ENCODE peak calls at places on chromosomes 5 and 9, in four cellular contexts. V is aorta, U is heart right ventricle, J is kidney. F is an unnamed sample. For H3K9me3, the result is how much of the 10 kb centered on the place peaks cover.

GRCh38 chr5:145827275-145827674 is 7.9 kb downstream of the PRELID2 start:
- DNase-seq in V (no peak), U (no peak), J (no peak), F (no peak)

GRCh38 chr9:33813712-33814641 is 3.0 kb upstream of the UBE2R2 start:
- DNase-seq in V (no peak), U (no peak), J (peak), F (no peak)

GRCh38 chr5:111461934-111462333 is 50.4 kb downstream of the STARD4 start:
- DNase-seq in V (no peak), U (no peak), J (no peak), F (no peak)

GRCh38 chr5:122313941-122314340 is 1.9 kb downstream of the SNCAIP start:
- DNase-seq in V (no peak), U (no peak), J (no peak), F (no peak)

GRCh38 chr9:21096172-21096900 is 18.6 kb upstream of the IFNB1 start:
- DNase-seq in V (no peak), U (no peak), J (no peak), F (no peak)

GRCh38 chr5:71976449-71976848 is 130.8 kb upstream of the MAP1B start:
- DNase-seq in V (no peak), U (no peak), J (no peak), F (no peak)

GRCh38 chr5:175116466-175117048 is 327.4 kb downstream of the DRD1 start:
- DNase-seq in V (no peak), U (no peak), J (no peak), F (no peak)

GRCh38 chr9:806285-807156 is 35.0 kb upstream of the DMRT1 start:
- DNase-seq in V (no peak), U (no peak), J (no peak), F (no peak)

GRCh38 chr9:16721972-16722371 is 148.5 kb downstream of the BNC2 start:
- DNase-seq in V (peak), U (peak), J (no peak), F (no peak)

GRCh38 chr9:124254261-124254682 is 3.5 kb upstream of the NEK6 start:
- DNase-seq in V (no peak), U (no peak), J (no peak), F (no peak)

GRCh38 chr9:136949239-136949816 is 2.7 kb upstream of the LCN12 start:
- DNase-seq in V (no peak), U (no peak), J (no peak), F (no peak)

GRCh38 chr9:136694163-136694864 is 7.1 kb upstream of the AGPAT2 start:
- DNase-seq in V (no peak), U (peak), J (peak), F (peak)

GRCh38 chr5:150515446-150515845 is 7.5 kb downstream of the NDST1 start:
- DNase-seq in V (peak), U (no peak), J (no peak), F (no peak)

GRCh38 chr5:13215806-13216205 is 728.7 kb downstream of the DNAH5 start:
- DNase-seq in V (no peak), U (no peak), J (no peak), F (no peak)

GRCh38 chr9:3468407-3469205 is 57.2 kb downstream of the RFX3 start:
- DNase-seq in V (no peak), U (no peak), J (no peak), F (no peak)

GRCh38 chr5:71789746-71790145 is 70.7 kb downstream of the CARTPT start:
- DNase-seq in V (no peak), U (no peak), J (no peak), F (no peak)

GRCh38 chr5:112186401-112186990 is 232.6 kb downstream of the EPB41L4A start:
- DNase-seq in V (no peak), U (no peak), J (no peak), F (no peak)

GRCh38 chr9:3962467-3962866 is 337.4 kb downstream of the GLIS3 start:
- DNase-seq in V (no peak), U (no peak), J (no peak), F (no peak)

GRCh38 chr9:7523644-7524043 is 275.9 kb downstream of the DMAC1 start:
- DNase-seq in V (no peak), U (no peak), J (no peak), F (no peak)

GRCh38 chr9:1362845-1363244 is 312.7 kb downstream of the DMRT2 start:
- DNase-seq in V (no peak), U (no peak), J (no peak), F (no peak)

GRCh38 chr5:75611324-75612210 is at the start of gene ANKDD1B:
- DNase-seq in V (peak), U (peak), J (peak), F (peak)

GRCh38 chr5:35780236-35780635 is 76.5 kb upstream of the IL7R start:
- DNase-seq in V (no peak), U (no peak), J (no peak), F (no peak)

GRCh38 chr5:157473383-157474370 is 13.7 kb downstream of the NIPAL4 start:
- DNase-seq in V (no peak), U (no peak), J (no peak), F (no peak)

GRCh38 chr9:94586814-94587213 is 6.8 kb downstream of the FBP2 start:
- DNase-seq in V (no peak), U (no peak), J (no peak), F (no peak)

GRCh38 chr9:94490465-94490864 is 64.4 kb upstream of the PCAT7 start:
- DNase-seq in V (no peak), U (no peak), J (no peak), F (no peak)

GRCh38 chr9:137406085-137406773 is 16.7 kb downstream of the EXD3 start:
- DNase-seq in V (no peak), U (no peak), J (peak), F (no peak)

GRCh38 chr9:109507421-109507838 is 9.3 kb upstream of the PTPN3 start:
- DNase-seq in V (peak), U (no peak), J (no peak), F (no peak)

GRCh38 chr5:89117131-89117644 is 234.2 kb upstream of the MEF2C start:
- DNase-seq in V (no peak), U (no peak), J (no peak), F (no peak)

GRCh38 chr5:9344751-9345240 is 201.1 kb downstream of the SEMA5A start:
- DNase-seq in V (no peak), U (no peak), J (no peak), F (no peak)

GRCh38 chr5:9348296-9348996 is 197.4 kb downstream of the SEMA5A start:
- DNase-seq in V (no peak), U (no peak), J (no peak), F (no peak)

GRCh38 chr5:9347541-9348295 is 198.2 kb downstream of the SEMA5A start:
- DNase-seq in V (no peak), U (no peak), J (no peak), F (no peak)

GRCh38 chr5:9350301-9350797 is 195.5 kb downstream of the SEMA5A start:
- DNase-seq in V (no peak), U (no peak), J (no peak), F (no peak)

GRCh38 chr5:9347032-9347431 is 198.8 kb downstream of the SEMA5A start:
- DNase-seq in V (no peak), U (no peak), J (no peak), F (no peak)
- H3K27ac ChIP-seq in V (no peak), U (no peak), J (no peak), F (no peak)

GRCh38 chr5:141371572-141372475 is 1.8 kb downstream of the PCDHGB3 start:
- DNase-seq in V (no peak), U (no peak), J (no peak), F (no peak)
- H3K9me3 ChIP-seq in V (under half), U (half or more), J (half or more), F (under half)

DNA sequence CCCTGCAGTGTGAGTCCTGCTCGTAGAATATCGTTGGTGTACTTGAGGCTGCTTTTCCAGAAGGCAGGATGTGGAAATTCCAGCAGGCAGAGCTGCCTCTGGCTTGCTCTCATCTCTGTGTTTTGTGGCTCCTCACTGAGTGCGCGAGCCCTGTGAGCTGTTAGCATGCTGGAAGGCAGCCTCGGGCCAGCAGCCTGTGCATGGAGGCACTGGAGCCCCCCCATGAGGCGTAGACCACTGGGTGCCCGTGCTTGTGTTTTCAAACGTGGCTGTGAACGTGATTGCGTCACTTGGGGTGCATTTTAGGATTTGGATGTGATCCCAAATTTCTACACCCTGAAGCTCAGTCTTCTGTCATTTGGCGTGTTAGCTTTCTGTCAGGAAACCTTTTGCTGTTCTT is 3.2 kb downstream of the WDR5 start:
- DNase-seq in V (no peak), U (no peak), J (peak), F (no peak)
- H3K27ac ChIP-seq in V (no peak), U (no peak), J (no peak), F (no peak)

GRCh38 chr5:78638973-78639669 is 9.5 kb downstream of the LHFPL2 start:
- DNase-seq in V (no peak), U (no peak), J (no peak), F (no peak)
- H3K9me3 ChIP-seq in V (under half), U (under half), J (under half), F (under half)

GRCh38 chr5:176785184-176786145 is 24.9 kb upstream of the UNC5A start:
- DNase-seq in V (no peak), U (no peak), J (peak), F (no peak)
- H3K27ac ChIP-seq in V (no peak), U (no peak), J (no peak), F (no peak)

GRCh38 chr9:126378761-126379160 is 52.1 kb downstream of the MVB12B start:
- DNase-seq in V (no peak), U (no peak), J (no peak), F (no peak)
- H3K9me3 ChIP-seq in V (under half), U (under half), J (under half), F (under half)

DNA sequence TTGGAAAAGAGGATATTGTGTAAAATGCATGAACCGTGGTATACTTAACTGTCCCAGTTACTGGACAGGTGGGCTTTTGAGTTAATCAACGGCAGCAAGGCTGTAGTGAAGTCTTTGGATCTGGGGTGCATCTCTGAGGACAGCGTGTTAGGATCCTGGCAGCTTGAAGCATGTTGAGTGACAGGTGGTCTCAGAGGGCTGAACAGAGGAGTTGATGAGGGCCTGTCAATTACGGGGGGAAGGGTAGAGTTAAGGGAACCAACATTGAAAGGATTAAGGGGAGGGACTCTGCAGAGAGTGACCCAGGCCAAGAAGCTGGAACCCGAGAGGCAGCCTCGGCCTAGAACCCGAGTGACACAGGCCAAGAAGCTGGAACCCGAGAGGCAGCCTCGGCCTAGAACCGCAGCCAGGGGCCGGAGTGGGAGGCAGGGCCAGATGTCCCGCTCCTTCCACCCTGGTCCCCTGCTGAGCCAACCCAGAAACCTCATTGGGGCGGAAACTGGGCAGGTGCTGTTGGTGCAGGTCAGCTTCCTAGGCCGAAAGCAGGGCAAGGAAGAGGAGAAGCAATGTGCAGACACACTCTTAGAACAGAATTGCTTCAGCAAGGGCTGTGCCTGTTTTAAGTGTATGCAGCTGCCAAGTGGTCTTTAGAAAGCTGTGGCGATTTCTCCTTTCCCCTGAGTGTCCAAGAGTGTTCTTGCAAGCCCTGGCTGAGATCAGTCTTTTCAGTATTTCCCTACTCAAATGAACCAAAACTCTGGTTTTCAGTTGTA is 62.0 kb downstream of the ANKRD33B start:
- DNase-seq in V (no peak), U (no peak), J (peak), F (no peak)
- H3K27ac ChIP-seq in V (no peak), U (no peak), J (no peak), F (no peak)

DNA sequence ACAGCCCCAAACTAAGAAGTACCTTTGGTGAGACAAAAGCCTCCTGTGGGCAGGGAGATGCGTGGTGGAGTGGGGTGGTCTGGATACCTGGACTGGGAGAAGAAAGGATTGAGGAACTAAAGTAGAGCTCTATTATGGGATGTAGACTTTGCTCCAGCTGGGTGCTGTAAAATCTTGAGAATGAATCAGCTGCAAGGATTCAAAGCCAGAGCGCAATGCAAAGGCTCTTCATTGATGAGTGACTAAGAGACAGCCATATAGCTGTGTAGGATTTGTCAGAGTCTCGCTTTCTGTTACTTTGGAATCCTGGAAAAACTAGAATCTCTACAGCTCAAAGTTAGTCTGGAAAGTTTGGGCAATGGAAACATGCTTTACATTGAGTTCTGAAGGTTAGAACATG is 159.9 kb downstream of the TAF11L14 start:
- DNase-seq in V (no peak), U (no peak), J (no peak), F (no peak)
- H3K9me3 ChIP-seq in V (under half), U (under half), J (under half), F (under half)

GRCh38 chr9:105141448-105142101 is 102.9 kb upstream of the SLC44A1 start:
- DNase-seq in V (peak), U (no peak), J (no peak), F (no peak)

GRCh38 chr9:105142406-105143092 is 101.9 kb upstream of the SLC44A1 start:
- DNase-seq in V (no peak), U (no peak), J (no peak), F (no peak)

GRCh38 chr9:105144076-105144475 is 100.4 kb upstream of the SLC44A1 start:
- DNase-seq in V (no peak), U (no peak), J (no peak), F (no peak)

GRCh38 chr9:105132576-105132975 is 111.9 kb upstream of the SLC44A1 start:
- DNase-seq in V (no peak), U (no peak), J (no peak), F (no peak)

DNA sequence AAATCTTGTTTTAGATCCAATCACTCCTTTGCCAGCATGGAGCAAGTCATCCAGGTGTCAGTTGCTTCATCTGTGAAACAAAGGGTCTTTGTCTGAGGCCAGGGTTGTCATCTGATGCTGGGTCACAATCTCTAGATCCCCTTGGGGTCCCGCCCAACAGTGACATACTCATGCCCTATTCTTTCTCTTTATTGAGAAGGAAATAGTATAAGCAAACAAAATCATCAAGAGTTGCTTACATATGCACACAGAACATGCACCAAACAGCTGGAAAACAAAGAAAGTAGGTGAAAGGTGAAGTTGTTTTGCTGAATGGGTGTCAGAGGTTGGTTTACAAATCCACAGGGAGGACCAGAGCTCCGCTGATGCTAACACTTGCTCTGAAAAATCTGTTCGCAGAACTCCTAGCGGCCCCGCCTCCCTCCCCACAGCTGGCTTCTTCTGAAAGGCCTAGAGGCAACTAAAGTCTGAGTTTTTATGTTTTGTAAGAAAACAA is 106.1 kb upstream of the SLC44A1 start:
- DNase-seq in V (peak), U (peak), J (no peak), F (no peak)
- H3K27ac ChIP-seq in V (no peak), U (no peak), J (no peak), F (no peak)

F was measured in pancreas.